ENCODE peak calls at places on chromosomes 13 and 19, in seven cellular contexts. W is IMR-90, S is mesendoderm, L is H9, O is mesenchymal stem cell, Z is trophoblast cell, V is H1. Y is an unnamed sample.

GRCh38 chr13:77565635-77566034 is 30.1 kb downstream of the SCEL start:
- DNase-seq in W (peak; percentile 9), S (peak; percentile 40), L (no peak), O (peak; percentile 45), Z (peak; percentile 11), V (no peak), Y (peak; percentile 3)

GRCh38 chr13:91574756-91575155 is 176.3 kb downstream of the GPC5 start:
- DNase-seq in W (peak; percentile 33), S (no peak), L (no peak), O (peak; percentile 18), Z (no peak), V (no peak), Y (no peak)

GRCh38 chr19:45515081-45515624 is 7.9 kb downstream of the VASP start:
- DNase-seq in W (no peak), S (no peak), L (no peak), O (no peak), Z (no peak), V (no peak), Y (no peak)

GRCh38 chr19:44635581-44636438 is 7.9 kb upstream of the PVR start:
- DNase-seq in W (peak; percentile 63), S (no peak), L (no peak), O (no peak), Z (no peak), V (no peak), Y (no peak)

GRCh38 chr13:88107486-88108044 is 436.4 kb downstream of the SLITRK5 start:
- DNase-seq in W (no peak), S (no peak), L (no peak), O (no peak), Z (no peak), V (no peak), Y (no peak)

GRCh38 chr19:40611900-40612698 is 10.9 kb downstream of the LTBP4 start:
- DNase-seq in W (no peak), S (no peak), L (no peak), O (no peak), Z (no peak), V (no peak), Y (no peak)

GRCh38 chr13:114046447-114046846 is 72.6 kb upstream of the C13orf46 start:
- DNase-seq in W (no peak), S (no peak), L (no peak), O (no peak), Z (no peak), V (no peak), Y (no peak)

GRCh38 chr13:113932060-113932459 is 41.8 kb downstream of the C13orf46 start:
- DNase-seq in W (no peak), S (no peak), L (no peak), O (no peak), Z (no peak), V (no peak), Y (no peak)

GRCh38 chr13:42981853-42982252 is 10.2 kb downstream of the EPSTI1 start:
- DNase-seq in W (no peak), S (peak; percentile 95), L (no peak), O (no peak), Z (peak; percentile 94), V (no peak), Y (no peak)

GRCh38 chr19:42017040-42017439 is 23.0 kb upstream of the ATP1A3 start:
- DNase-seq in W (no peak), S (no peak), L (no peak), O (no peak), Z (no peak), V (no peak), Y (no peak)

GRCh38 chr19:21314676-21315075 is 14.5 kb downstream of the ZNF708 start:
- DNase-seq in W (peak; percentile 5), S (no peak), L (no peak), O (peak; percentile 91), Z (no peak), V (no peak), Y (no peak)

GRCh38 chr19:2477141-2477710 is 1.3 kb downstream of the GADD45B start:
- DNase-seq in W (peak; percentile 34), S (no peak), L (no peak), O (peak; percentile 47), Z (peak; percentile 71), V (peak; percentile 63), Y (no peak)

GRCh38 chr13:108961542-108962125 is 332.2 kb downstream of the MYO16 start:
- DNase-seq in W (peak; percentile 62), S (peak; percentile 69), L (no peak), O (peak; percentile 71), Z (peak; percentile 2), V (no peak), Y (peak; percentile 57)

GRCh38 chr19:6654347-6655310 is 15.3 kb downstream of the TNFSF14 start:
- DNase-seq in W (no peak), S (no peak), L (no peak), O (no peak), Z (no peak), V (no peak), Y (no peak)

GRCh38 chr13:35822666-35823065 is 308.5 kb downstream of the DCLK1 start:
- DNase-seq in W (no peak), S (no peak), L (no peak), O (no peak), Z (no peak), V (no peak), Y (peak; percentile 9)

GRCh38 chr19:47719047-47719885 is 6.0 kb downstream of the EHD2 start:
- DNase-seq in W (peak; percentile 99), S (no peak), L (no peak), O (peak; percentile 99), Z (no peak), V (no peak), Y (no peak)

GRCh38 chr13:113355621-113356020 is 8.3 kb downstream of the GRTP1 start:
- DNase-seq in W (no peak), S (no peak), L (peak; percentile 19), O (no peak), Z (no peak), V (no peak), Y (no peak)

GRCh38 chr19:55340144-55340783 is 588 bp downstream of the KMT5C start:
- DNase-seq in W (no peak), S (peak; percentile 45), L (peak; percentile 52), O (no peak), Z (no peak), V (no peak), Y (no peak)

GRCh38 chr19:1017906-1018305 is 3.0 kb downstream of the TMEM259 start:
- DNase-seq in W (no peak), S (no peak), L (no peak), O (no peak), Z (no peak), V (no peak), Y (no peak)
- H3K18ac ChIP-seq in W (no peak overlapping the region), S (no peak overlapping the region), L (no peak overlapping the region), O (no peak overlapping the region), Z (no peak overlapping the region), V (no peak overlapping the region), Y (no peak overlapping the region)

GRCh38 chr13:51297556-51297955 is 41.9 kb upstream of the SERPINE3 start:
- DNase-seq in W (no peak), S (peak; percentile 44), L (no peak), O (no peak), Z (no peak), V (no peak), Y (no peak)

GRCh38 chr13:51303063-51303552 is 36.4 kb upstream of the SERPINE3 start:
- DNase-seq in W (no peak), S (no peak), L (peak; percentile 88), O (no peak), Z (no peak), V (no peak), Y (peak; percentile 48)

GRCh38 chr13:51303882-51304281 is 35.6 kb upstream of the SERPINE3 start:
- DNase-seq in W (no peak), S (no peak), L (no peak), O (no peak), Z (no peak), V (no peak), Y (no peak)

DNA sequence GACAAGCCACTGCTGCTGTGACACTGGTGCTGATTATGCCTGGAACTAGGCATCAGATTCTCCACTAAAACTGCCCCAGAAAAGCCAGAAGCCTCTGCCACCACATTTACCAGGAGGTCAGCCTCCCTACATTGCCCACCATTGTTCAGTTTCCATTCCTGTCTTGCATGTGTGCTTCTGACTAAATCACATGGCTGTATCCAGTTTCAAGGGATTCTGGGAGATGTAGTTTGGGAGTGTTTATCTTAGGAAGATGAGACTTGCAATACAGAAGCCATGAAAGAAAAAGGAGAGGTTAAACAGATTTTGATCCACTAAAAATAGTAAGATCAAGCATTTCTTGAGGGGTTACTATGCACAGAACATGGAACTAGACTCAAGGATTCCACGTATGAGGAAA is 40.7 kb upstream of the SERPINE3 start:
- DNase-seq in W (peak; percentile 19), S (peak; percentile 43), L (no peak), O (peak; percentile 26), Z (no peak), V (no peak), Y (no peak)
- H3K4ac ChIP-seq in W (no peak overlapping the region), S (no peak overlapping the region), L (no peak overlapping the region), O (no peak overlapping the region), Z (no peak overlapping the region), V (peak overlapping the region; percentile 48), Y (no peak overlapping the region)

GRCh38 chr19:3899531-3900294 is 19.2 kb downstream of the ATCAY start:
- DNase-seq in W (no peak), S (no peak), L (no peak), O (no peak), Z (no peak), V (no peak), Y (no peak)

GRCh38 chr19:3908266-3909054 is 24.4 kb upstream of the NMRK2 start:
- DNase-seq in W (no peak), S (no peak), L (no peak), O (no peak), Z (no peak), V (no peak), Y (no peak)

GRCh38 chr19:3902317-3902973 is 22.0 kb downstream of the ATCAY start:
- DNase-seq in W (no peak), S (no peak), L (no peak), O (no peak), Z (no peak), V (no peak), Y (no peak)

GRCh38 chr19:3907626-3908265 is 25.1 kb upstream of the NMRK2 start:
- DNase-seq in W (no peak), S (no peak), L (no peak), O (no peak), Z (no peak), V (no peak), Y (no peak)

DNA sequence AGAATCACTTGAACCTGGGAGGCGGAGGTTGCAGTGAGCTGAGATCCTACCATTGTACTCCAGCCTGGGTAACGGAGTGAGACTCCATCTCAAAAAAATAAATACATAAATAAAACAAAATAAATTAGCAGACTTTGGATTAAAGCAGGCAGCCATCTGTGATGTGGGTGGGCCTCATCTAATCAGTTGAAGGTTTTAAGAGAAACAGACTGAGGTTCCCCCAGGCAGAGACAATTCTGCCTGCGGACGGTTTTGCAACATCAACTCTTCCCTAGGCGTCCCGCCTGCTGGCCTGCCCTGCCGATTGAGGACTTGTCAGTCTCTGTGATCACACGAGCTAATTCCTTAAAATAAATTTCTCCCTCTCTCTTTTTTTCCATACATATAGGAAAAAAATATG is 23.7 kb downstream of the ATCAY start:
- DNase-seq in W (no peak), S (no peak), L (no peak), O (no peak), Z (no peak), V (no peak), Y (no peak)
- H3K18ac ChIP-seq in W (no peak overlapping the region), S (no peak overlapping the region), L (no peak overlapping the region), O (no peak overlapping the region), Z (no peak overlapping the region), V (no peak overlapping the region), Y (no peak overlapping the region)

DNA sequence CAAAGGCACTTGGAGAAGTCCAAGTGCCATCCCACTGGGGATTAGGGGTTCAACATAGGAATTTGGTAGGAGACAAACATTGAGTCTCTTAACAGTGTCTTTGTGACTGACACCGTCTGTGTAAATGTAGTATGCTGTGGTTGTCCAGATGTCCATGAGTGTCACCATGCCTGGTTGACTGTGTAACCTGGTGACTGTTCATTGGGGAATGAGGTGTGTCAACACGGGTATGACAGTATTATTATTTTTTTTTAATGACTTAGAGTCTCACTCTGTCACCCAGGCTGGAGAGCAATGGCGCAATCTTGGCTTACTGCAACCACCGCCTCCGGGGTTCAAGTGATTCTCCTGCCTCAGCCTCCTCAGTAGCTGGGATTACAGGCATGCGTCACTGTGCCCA is 16.2 kb downstream of the PKN1 start:
- DNase-seq in W (no peak), S (no peak), L (no peak), O (no peak), Z (peak; percentile 90), V (no peak), Y (no peak)
- H3K4ac ChIP-seq in W (no peak overlapping the region), S (no peak overlapping the region), L (no peak overlapping the region), O (no peak overlapping the region), Z (no peak overlapping the region), V (no peak overlapping the region), Y (no peak overlapping the region)

Y was measured in neuronal stem cell.